ENCODE peak calls at places on chromosomes 3 and 15, in nine cellular contexts. C is esophagus muscularis mucosa, B is aorta, Y is left ventricle myocardium inferior, S is lower lobe of right lung, L is GM12878, T is uterus, F is endothelial cell of umbilical vein, R is adrenal gland. W is an unnamed sample. For H3K4me1, the result is how much of the 10 kb centered on the place peaks cover.

GRCh38 chr15:52804526-52805081 is 14.5 kb upstream of the ONECUT1 start:
- DNase-seq in C (no peak), B (no peak), Y (no peak), S (no peak), L (no peak), T (no peak), F (no peak), R (no peak), W (no peak)

GRCh38 chr15:71788646-71789579 is 21.4 kb upstream of the NR2E3 start:
- DNase-seq in C (no peak), B (no peak), Y (no peak), S (no peak), L (no peak), T (no peak), F (peak), R (no peak), W (peak)

GRCh38 chr3:142973217-142974009 is 9.9 kb upstream of the PAQR9 start:
- DNase-seq in C (no peak), B (no peak), Y (peak), S (no peak), L (no peak), T (no peak), F (no peak), R (peak), W (no peak)

GRCh38 chr3:45011756-45012441 is 14.2 kb upstream of the CLEC3B start:
- DNase-seq in C (no peak), B (peak), Y (peak), S (peak), L (no peak), T (peak), F (peak), R (peak), W (no peak)

GRCh38 chr3:132174500-132174899 is 139.7 kb upstream of the CPNE4 start:
- DNase-seq in C (no peak), B (no peak), Y (no peak), S (no peak), L (no peak), T (no peak), F (no peak), R (no peak), W (peak)

GRCh38 chr3:123365450-123366143 is 83.3 kb downstream of the ADCY5 start:
- DNase-seq in C (no peak), B (no peak), Y (no peak), S (no peak), L (no peak), T (no peak), F (no peak), R (no peak), W (peak)

GRCh38 chr15:55250951-55251350 is 38.7 kb downstream of the RAB27A start:
- DNase-seq in C (no peak), B (no peak), Y (no peak), S (no peak), L (no peak), T (no peak), F (no peak), R (no peak), W (no peak)

GRCh38 chr3:124896824-124897526 is 9.8 kb upstream of the ITGB5 start:
- DNase-seq in C (no peak), B (no peak), Y (no peak), S (no peak), L (no peak), T (no peak), F (no peak), R (no peak), W (no peak)

GRCh38 chr3:135142530-135142929 is 347.5 kb downstream of the EPHB1 start:
- DNase-seq in C (no peak), B (no peak), Y (no peak), S (no peak), L (no peak), T (no peak), F (no peak), R (no peak), W (no peak)

GRCh38 chr3:157154563-157155333 is 5.2 kb downstream of the CCNL1 start:
- DNase-seq in C (no peak), B (no peak), Y (no peak), S (no peak), L (no peak), T (no peak), F (no peak), R (no peak), W (no peak)

GRCh38 chr3:178181784-178182183 is 354.5 kb upstream of the KCNMB2 start:
- DNase-seq in C (no peak), B (no peak), Y (no peak), S (no peak), L (no peak), T (no peak), F (no peak), R (no peak), W (no peak)

GRCh38 chr15:25347707-25348106 is 91.1 kb downstream of the UBE3A start:
- DNase-seq in C (no peak), B (no peak), Y (no peak), S (no peak), L (no peak), T (no peak), F (no peak), R (no peak), W (no peak)

GRCh38 chr15:38069001-38069400 is 134.6 kb downstream of the TMCO5A start:
- DNase-seq in C (no peak), B (no peak), Y (no peak), S (no peak), L (peak), T (no peak), F (peak), R (no peak), W (peak)
- H3K4me3 ChIP-seq in C (peak), B (no peak), Y (peak), S (peak), L (peak), T (no peak), F (peak), R (peak), W (no peak)

DNA sequence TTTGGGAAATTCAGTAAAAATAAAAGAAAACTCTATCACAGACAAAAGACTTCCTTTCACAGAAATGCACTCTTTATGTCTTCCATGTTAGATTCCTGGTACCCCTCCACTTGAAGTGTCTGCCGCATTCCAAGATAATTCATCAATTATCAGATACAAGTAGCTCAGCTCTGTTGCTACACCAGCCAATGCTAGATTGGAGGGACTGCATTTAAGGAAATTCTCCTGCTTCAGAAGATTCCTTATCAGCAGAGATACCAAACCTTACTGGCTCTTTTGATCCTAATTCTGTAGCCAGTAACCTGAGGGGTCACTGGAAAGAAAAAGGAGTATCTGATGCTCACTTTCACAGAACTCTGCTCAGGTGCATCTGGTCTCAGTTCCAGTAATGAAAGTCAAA is 63.9 kb downstream of the TM4SF4 start:
- DNase-seq in C (no peak), B (no peak), Y (no peak), S (no peak), L (no peak), T (no peak), F (no peak), R (no peak), W (no peak)
- H3K4me1 ChIP-seq in C (half or more), B (under half), Y (half or more), S (under half), L (under half), T (under half), F (half or more), R (under half), W (half or more)

GRCh38 chr3:72368331-72368975 is 479.8 kb downstream of the SHQ1 start:
- DNase-seq in C (no peak), B (no peak), Y (no peak), S (no peak), L (no peak), T (no peak), F (no peak), R (no peak), W (no peak)
- H3K4me3 ChIP-seq in C (no peak), B (no peak), Y (no peak), S (no peak), L (no peak), T (no peak), F (no peak), R (no peak), W (no peak)

DNA sequence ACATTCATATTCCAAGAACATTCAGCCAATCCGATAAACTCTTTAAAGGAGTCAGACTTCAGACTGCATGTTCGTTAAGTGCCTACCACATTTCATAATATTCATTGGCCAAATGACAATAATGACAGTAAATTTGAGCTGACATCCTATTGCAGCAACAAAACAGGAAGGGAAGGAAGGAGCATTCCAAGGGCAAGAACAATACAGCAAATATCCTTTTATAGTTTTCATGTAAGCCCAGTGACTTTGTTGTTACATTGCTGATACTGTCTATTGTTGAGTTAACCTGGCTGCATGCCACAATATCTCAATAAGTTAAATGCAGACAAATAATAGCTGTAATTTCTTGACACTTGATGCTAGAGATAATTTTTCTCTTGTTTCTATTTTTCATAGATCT is 16.4 kb upstream of the CBLB start:
- DNase-seq in C (no peak), B (no peak), Y (no peak), S (no peak), L (no peak), T (no peak), F (peak), R (no peak), W (no peak)
- H3K4me1 ChIP-seq in C (under half), B (under half), Y (under half), S (under half), L (under half), T (under half), F (under half), R (under half), W (under half)

DNA sequence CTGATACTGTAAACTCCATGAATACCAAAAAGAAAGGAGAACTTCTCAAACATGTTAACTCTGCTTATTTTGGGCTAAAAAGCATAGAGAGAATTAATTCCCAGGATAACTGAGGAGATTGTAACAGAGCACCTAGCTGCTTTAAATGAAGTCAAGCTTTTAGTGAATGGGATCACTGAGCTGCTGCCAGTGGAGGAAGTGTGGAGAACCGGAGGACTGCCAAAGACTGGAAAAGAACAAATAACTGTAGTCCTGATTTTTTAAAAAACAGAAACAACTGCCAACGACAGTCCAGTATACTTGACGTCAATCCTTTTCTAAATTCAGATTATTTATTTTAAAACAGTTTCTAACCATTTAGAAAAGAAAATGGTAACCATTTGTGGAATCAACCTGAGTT is 3.3 kb downstream of the C3orf70 start:
- DNase-seq in C (no peak), B (no peak), Y (no peak), S (no peak), L (no peak), T (no peak), F (no peak), R (no peak), W (no peak)
- H3K4me3 ChIP-seq in C (peak), B (no peak), Y (no peak), S (no peak), L (no peak), T (no peak), F (no peak), R (no peak), W (no peak)

DNA sequence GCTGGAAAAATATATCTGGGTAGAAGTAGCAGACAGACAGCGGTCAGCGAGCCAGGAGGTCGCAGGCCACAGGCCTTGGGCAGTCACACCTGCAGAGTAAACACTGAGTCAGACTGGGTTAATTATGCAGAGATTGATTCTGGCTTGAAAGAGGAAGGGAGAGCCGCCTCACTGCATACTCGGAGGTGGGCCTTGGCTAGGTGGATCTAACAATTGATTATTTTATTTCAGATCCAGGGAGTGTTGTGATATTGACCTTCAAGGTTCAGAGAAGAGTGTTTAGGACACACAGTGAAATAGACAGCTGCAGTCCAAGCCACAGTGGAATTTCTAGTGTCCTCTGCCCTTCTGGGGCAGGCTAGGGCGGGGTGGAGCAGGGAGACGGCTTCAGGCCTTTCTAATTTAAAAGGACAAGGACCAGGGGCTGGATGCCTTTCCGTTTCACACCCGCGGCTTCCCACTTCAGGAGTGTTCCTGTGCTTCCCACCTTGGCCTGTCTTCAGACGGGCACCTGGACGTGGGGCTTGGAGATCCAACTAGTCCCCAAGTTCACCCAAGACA is 237.3 kb downstream of the XXYLT1 start:
- DNase-seq in C (no peak), B (no peak), Y (no peak), S (no peak), L (no peak), T (peak), F (peak), R (no peak), W (no peak)
- H3K4me1 ChIP-seq in C (under half), B (under half), Y (under half), S (under half), L (under half), T (under half), F (half or more), R (under half), W (under half)

GRCh38 chr15:39583586-39584265 is 2.8 kb downstream of the THBS1 start:
- DNase-seq in C (no peak), B (no peak), Y (no peak), S (no peak), L (no peak), T (no peak), F (peak), R (no peak), W (peak)
- H3K4me3 ChIP-seq in C (peak), B (no peak), Y (peak), S (peak), L (no peak), T (peak), F (peak), R (peak), W (no peak)

W was measured in cardiac muscle cell.